ENCODE peak calls at places on chromosome 17, in six cellular contexts. X is fibroblast of lung, H is EL, A is NT2/D1, P is amygdala, U is T-cell. I is an unnamed sample.

GRCh38 chr17:21042434-21043295 is at the start of gene USP22:
- DNase-seq in H (no peak), P (no peak), X (no peak), U (no peak), A (no peak), I (no peak)

GRCh38 chr17:32281011-32281451 is 15.4 kb downstream of the RHBDL3 start:
- DNase-seq in A (no peak), U (no peak), P (no peak), X (no peak), H (no peak), I (no peak)

GRCh38 chr17:45855691-45856315 is 11.1 kb downstream of the SPPL2C start:
- DNase-seq in H (peak; percentile 21), X (no peak), U (no peak), P (no peak), A (no peak), I (no peak)

GRCh38 chr17:3866269-3866668 is 20.2 kb upstream of the NCBP3 start:
- DNase-seq in X (no peak), H (no peak), U (no peak), A (no peak), P (peak; percentile 13), I (no peak)

GRCh38 chr17:73388578-73388905 is 76.7 kb upstream of the CDC42EP4 start:
- DNase-seq in X (no peak), P (no peak), H (no peak), U (no peak), A (no peak), I (no peak)

GRCh38 chr17:43020030-43020621 is 2.1 kb downstream of the VAT1 start:
- DNase-seq in U (no peak), P (no peak), H (no peak), X (no peak), A (no peak), I (no peak)

GRCh38 chr17:81717766-81718089 is 5.6 kb downstream of the SLC25A10 start:
- DNase-seq in U (no peak), A (no peak), P (no peak), H (no peak), X (no peak), I (no peak)

GRCh38 chr17:79657861-79658810 is 47.3 kb upstream of the RBFOX3 start:
- DNase-seq in X (no peak), H (no peak), U (no peak), P (no peak), A (no peak), I (no peak)

GRCh38 chr17:47252766-47253512 is 688 bp upstream of the ITGB3 start:
- DNase-seq in A (no peak), H (no peak), X (no peak), U (no peak), P (no peak), I (no peak)

GRCh38 chr17:38798614-38799500 is 499 bp downstream of the PIP4K2B start:
- DNase-seq in X (peak; percentile 44), A (no peak), U (peak; percentile 34), H (peak; percentile 64), P (peak; percentile 48), I (peak; percentile 30)

GRCh38 chr17:57470906-57471305 is 214.6 kb downstream of the MSI2 start:
- DNase-seq in X (no peak), U (no peak), H (no peak), P (no peak), A (no peak), I (no peak)